ENCODE peak calls at places on chromosomes 7 and 10, in four cellular contexts. S is H9, P is IMR-90, Z is psoas muscle. U is an unnamed sample.

GRCh38 chr7:80273327-80273726 is 138.7 kb downstream of the GNAI1 start:
- DNase-seq in S (no peak), P (peak), Z (no peak), U (no peak)

GRCh38 chr7:55185321-55185802 is 166.5 kb downstream of the EGFR start:
- DNase-seq in S (no peak), P (peak), Z (no peak), U (no peak)

GRCh38 chr10:75959209-75959608 is 527.8 kb downstream of the LRMDA start:
- DNase-seq in S (no peak), P (peak), Z (no peak), U (no peak)

GRCh38 chr7:17233643-17234397 is 64.6 kb upstream of the AHR start:
- DNase-seq in S (no peak), P (no peak), Z (no peak), U (no peak)

GRCh38 chr7:37671871-37672270 is 11.7 kb upstream of the GPR141 start:
- DNase-seq in S (no peak), P (no peak), Z (no peak), U (no peak)

GRCh38 chr7:30252885-30253795 is 31.3 kb upstream of the ZNRF2 start:
- DNase-seq in S (no peak), P (no peak), Z (peak), U (no peak)

GRCh38 chr10:28839600-28840007 is 162.3 kb downstream of the BAMBI start:
- DNase-seq in S (no peak), P (peak), Z (no peak), U (no peak)

GRCh38 chr7:147896121-147896520 is 694.4 kb upstream of the C7orf33 start:
- DNase-seq in S (no peak), P (no peak), Z (no peak), U (no peak)

GRCh38 chr7:94656925-94657731 is 1.2 kb upstream of the SGCE start:
- DNase-seq in S (peak), P (peak), Z (no peak), U (peak)

U was measured in GM23338.